ENCODE peak calls at places on chromosomes 12 and 14, in four cellular contexts. W is CD4-positive, alpha-beta T cell; S is anterior cingulate cortex; U is progenitor cell of endocrine pancreas. L is an unnamed sample.

GRCh38 chr12:42886160-42886559 is 296.6 kb upstream of the PRICKLE1 start:
- DNase-seq in S (no peak), W (no peak), U (no peak), L (no peak)

GRCh38 chr12:561908-562593 is 101.2 kb downstream of the NINJ2 start:
- DNase-seq in S (no peak), W (no peak), U (no peak), L (no peak)

GRCh38 chr14:59897757-59898383 is 22.1 kb upstream of the LRRC9 start:
- DNase-seq in U (peak; percentile 18), S (no peak), W (no peak), L (peak; percentile 46)

GRCh38 chr14:35971965-35972630 is 146.0 kb downstream of the BRMS1L start:
- DNase-seq in U (no peak), W (no peak), S (no peak), L (no peak)

GRCh38 chr12:127485528-127485927 is 781.4 kb upstream of the TMEM132C start:
- DNase-seq in S (no peak), U (no peak), W (no peak), L (peak; percentile 69)

GRCh38 chr14:39034481-39035296 is 68.3 kb downstream of the SEC23A start:
- DNase-seq in U (no peak), S (no peak), W (no peak), L (no peak)

GRCh38 chr14:30808576-30808975 is 65.8 kb upstream of the COCH start:
- DNase-seq in W (no peak), S (no peak), U (no peak), L (no peak)

GRCh38 chr14:94970937-94971730 is 186.2 kb downstream of the DICER1 start:
- DNase-seq in W (no peak), U (no peak), S (no peak), L (no peak)

GRCh38 chr14:53915364-53916014 is 41.1 kb downstream of the BMP4 start:
- DNase-seq in U (no peak), S (no peak), W (no peak), L (no peak)

GRCh38 chr14:68199465-68200145 is 380.0 kb downstream of the RAD51B start:
- DNase-seq in S (no peak), W (no peak), U (no peak), L (peak; percentile 79)

GRCh38 chr12:93571360-93571853 is 1.1 kb upstream of the SOCS2 start:
- DNase-seq in U (peak; percentile 80), S (peak; percentile 41), W (peak; percentile 44), L (no peak)

L was measured in astrocyte of the cerebellum.